ENCODE peak calls at places on chromosomes 3 and 15, in five cellular contexts. One of them, this sample, is unnamed.

GRCh38 chr3:51568978-51569377 is 30.5 kb downstream of the RAD54L2 start:
- DNase-seq in small intestine: no peak
- DNase-seq in GM13977: no peak
- DNase-seq in CD8-positive, alpha-beta memory T cell: no peak
- DNase-seq in cerebellum: no peak
- DNase-seq in this sample: no peak

GRCh38 chr15:59556405-59556804 is 55.2 kb upstream of the GCNT3 start:
- DNase-seq in CD8-positive, alpha-beta memory T cell: no peak
- DNase-seq in cerebellum: no peak
- DNase-seq in small intestine: peak
- DNase-seq in GM13977: no peak
- DNase-seq in this sample: no peak

GRCh38 chr15:98853593-98854420 is 153.8 kb downstream of the PGPEP1L start:
- DNase-seq in small intestine: no peak
- DNase-seq in GM13977: no peak
- DNase-seq in cerebellum: no peak
- DNase-seq in CD8-positive, alpha-beta memory T cell: no peak
- DNase-seq in this sample: no peak

GRCh38 chr3:47979070-47979469 is 37.1 kb downstream of the MAP4 start:
- DNase-seq in cerebellum: no peak
- DNase-seq in GM13977: no peak
- DNase-seq in CD8-positive, alpha-beta memory T cell: no peak
- DNase-seq in small intestine: no peak
- DNase-seq in this sample: no peak

GRCh38 chr3:37814547-37814946 is 47.1 kb upstream of the CTDSPL start:
- DNase-seq in CD8-positive, alpha-beta memory T cell: no peak
- DNase-seq in cerebellum: no peak
- DNase-seq in GM13977: peak
- DNase-seq in small intestine: no peak
- DNase-seq in this sample: no peak

GRCh38 chr3:164476631-164477030 is 601.7 kb downstream of the SI start:
- DNase-seq in GM13977: no peak
- DNase-seq in CD8-positive, alpha-beta memory T cell: no peak
- DNase-seq in cerebellum: no peak
- DNase-seq in small intestine: no peak
- DNase-seq in this sample: no peak

GRCh38 chr3:13932578-13933295 is 52.9 kb upstream of the WNT7A start:
- DNase-seq in cerebellum: no peak
- DNase-seq in GM13977: no peak
- DNase-seq in CD8-positive, alpha-beta memory T cell: no peak
- DNase-seq in small intestine: no peak
- DNase-seq in this sample: no peak

GRCh38 chr3:43105224-43105596 is 669 bp downstream of the POMGNT2 start:
- DNase-seq in CD8-positive, alpha-beta memory T cell: no peak
- DNase-seq in small intestine: no peak
- DNase-seq in GM13977: no peak
- DNase-seq in cerebellum: no peak
- DNase-seq in this sample: no peak

GRCh38 chr3:18740631-18741583 is 315.8 kb upstream of the SATB1 start:
- DNase-seq in CD8-positive, alpha-beta memory T cell: peak
- DNase-seq in small intestine: peak
- DNase-seq in cerebellum: no peak
- DNase-seq in GM13977: peak
- DNase-seq in this sample: peak

GRCh38 chr3:127788436-127788835 is 33.9 kb downstream of the MGLL start:
- DNase-seq in GM13977: no peak
- DNase-seq in CD8-positive, alpha-beta memory T cell: no peak
- DNase-seq in cerebellum: no peak
- DNase-seq in small intestine: no peak
- DNase-seq in this sample: no peak

GRCh38 chr3:72288955-72289707 is 504.2 kb upstream of the PROK2 start:
- DNase-seq in cerebellum: no peak
- DNase-seq in small intestine: peak
- DNase-seq in CD8-positive, alpha-beta memory T cell: no peak
- DNase-seq in GM13977: peak
- DNase-seq in this sample: peak

GRCh38 chr3:172354931-172355499 is 93.2 kb downstream of the GHSR start:
- DNase-seq in small intestine: no peak
- DNase-seq in CD8-positive, alpha-beta memory T cell: no peak
- DNase-seq in GM13977: no peak
- DNase-seq in cerebellum: no peak
- DNase-seq in this sample: no peak

GRCh38 chr3:160027541-160028195 is 39.0 kb downstream of the IL12A start:
- DNase-seq in cerebellum: no peak
- DNase-seq in CD8-positive, alpha-beta memory T cell: no peak
- DNase-seq in small intestine: no peak
- DNase-seq in GM13977: peak
- DNase-seq in this sample: no peak

GRCh38 chr3:43923101-43923979 is 232.6 kb downstream of the ABHD5 start:
- DNase-seq in CD8-positive, alpha-beta memory T cell: no peak
- DNase-seq in GM13977: no peak
- DNase-seq in small intestine: no peak
- DNase-seq in cerebellum: peak
- DNase-seq in this sample: no peak

GRCh38 chr3:88167173-88167572 is 17.4 kb downstream of the C3orf38 start:
- DNase-seq in GM13977: no peak
- DNase-seq in small intestine: no peak
- DNase-seq in CD8-positive, alpha-beta memory T cell: no peak
- DNase-seq in cerebellum: no peak
- DNase-seq in this sample: no peak

GRCh38 chr3:30611613-30612421 is 5.4 kb downstream of the TGFBR2 start:
- DNase-seq in GM13977: no peak
- DNase-seq in CD8-positive, alpha-beta memory T cell: peak
- DNase-seq in small intestine: no peak
- DNase-seq in cerebellum: no peak
- DNase-seq in this sample: peak

GRCh38 chr15:49441816-49442215 is 18.8 kb downstream of the FGF7 start:
- DNase-seq in small intestine: no peak
- DNase-seq in CD8-positive, alpha-beta memory T cell: no peak
- DNase-seq in GM13977: no peak
- DNase-seq in cerebellum: no peak
- DNase-seq in this sample: no peak

GRCh38 chr3:175186511-175186910 is 327.4 kb downstream of the NAALADL2 start:
- DNase-seq in GM13977: no peak
- DNase-seq in cerebellum: no peak
- DNase-seq in CD8-positive, alpha-beta memory T cell: no peak
- DNase-seq in small intestine: no peak
- DNase-seq in this sample: no peak

GRCh38 chr3:156332304-156332703 is 211.9 kb downstream of the KCNAB1 start:
- DNase-seq in CD8-positive, alpha-beta memory T cell: no peak
- DNase-seq in small intestine: no peak
- DNase-seq in GM13977: no peak
- DNase-seq in cerebellum: no peak
- DNase-seq in this sample: no peak

GRCh38 chr3:142127941-142128658 is 21.2 kb downstream of the TFDP2 start:
- DNase-seq in CD8-positive, alpha-beta memory T cell: no peak
- DNase-seq in GM13977: no peak
- DNase-seq in small intestine: no peak
- DNase-seq in cerebellum: no peak
- DNase-seq in this sample: peak

GRCh38 chr3:27666708-27667107 is 55.4 kb downstream of the EOMES start:
- DNase-seq in small intestine: no peak
- DNase-seq in CD8-positive, alpha-beta memory T cell: no peak
- DNase-seq in cerebellum: peak
- DNase-seq in GM13977: no peak
- DNase-seq in this sample: no peak

GRCh38 chr3:4350789-4351163 is 47.6 kb downstream of the SETMAR start:
- DNase-seq in small intestine: peak
- DNase-seq in CD8-positive, alpha-beta memory T cell: peak
- DNase-seq in GM13977: peak
- DNase-seq in cerebellum: peak
- DNase-seq in this sample: peak

GRCh38 chr3:73504255-73504654 is 120.5 kb downstream of the PDZRN3 start:
- DNase-seq in GM13977: no peak
- DNase-seq in CD8-positive, alpha-beta memory T cell: no peak
- DNase-seq in cerebellum: no peak
- DNase-seq in small intestine: peak
- DNase-seq in this sample: no peak

GRCh38 chr15:99125061-99125990 is 20.4 kb downstream of the SYNM start:
- DNase-seq in small intestine: no peak
- DNase-seq in CD8-positive, alpha-beta memory T cell: no peak
- DNase-seq in GM13977: no peak
- DNase-seq in cerebellum: no peak
- DNase-seq in this sample: no peak

GRCh38 chr3:125357032-125357658 is 18.0 kb downstream of the ZNF148 start:
- DNase-seq in cerebellum: peak
- DNase-seq in GM13977: peak
- DNase-seq in small intestine: peak
- DNase-seq in CD8-positive, alpha-beta memory T cell: peak
- DNase-seq in this sample: peak

GRCh38 chr15:79680721-79681120 is 216.1 kb downstream of the MTHFS start:
- DNase-seq in small intestine: no peak
- DNase-seq in GM13977: peak
- DNase-seq in cerebellum: no peak
- DNase-seq in CD8-positive, alpha-beta memory T cell: no peak
- DNase-seq in this sample: no peak

GRCh38 chr3:49513494-49514179 is 40.6 kb upstream of the BSN start:
- DNase-seq in small intestine: no peak
- DNase-seq in GM13977: no peak
- DNase-seq in cerebellum: no peak
- DNase-seq in CD8-positive, alpha-beta memory T cell: no peak
- DNase-seq in this sample: no peak

GRCh38 chr3:48897401-48898376 is 993 bp downstream of the SLC25A20 start:
- DNase-seq in CD8-positive, alpha-beta memory T cell: no peak
- DNase-seq in GM13977: no peak
- DNase-seq in small intestine: peak
- DNase-seq in cerebellum: no peak
- DNase-seq in this sample: peak

GRCh38 chr3:30872879-30873278 is 21.6 kb downstream of the GADL1 start:
- DNase-seq in CD8-positive, alpha-beta memory T cell: no peak
- DNase-seq in cerebellum: no peak
- DNase-seq in small intestine: no peak
- DNase-seq in GM13977: no peak
- DNase-seq in this sample: no peak

GRCh38 chr15:32717290-32718081 is at the start of gene GREM1:
- DNase-seq in small intestine: no peak
- DNase-seq in GM13977: peak
- DNase-seq in cerebellum: no peak
- DNase-seq in CD8-positive, alpha-beta memory T cell: no peak
- DNase-seq in this sample: no peak

GRCh38 chr3:139302084-139302800 is 41.6 kb upstream of the MRPS22 start:
- DNase-seq in GM13977: no peak
- DNase-seq in cerebellum: no peak
- DNase-seq in small intestine: no peak
- DNase-seq in CD8-positive, alpha-beta memory T cell: no peak
- DNase-seq in this sample: no peak

GRCh38 chr3:152047465-152047864 is 174.0 kb downstream of the SUCNR1 start:
- DNase-seq in small intestine: no peak
- DNase-seq in GM13977: no peak
- DNase-seq in CD8-positive, alpha-beta memory T cell: no peak
- DNase-seq in cerebellum: no peak
- DNase-seq in this sample: no peak

GRCh38 chr3:178041931-178042330 is 494.3 kb upstream of the KCNMB2 start:
- DNase-seq in small intestine: no peak
- DNase-seq in CD8-positive, alpha-beta memory T cell: no peak
- DNase-seq in GM13977: no peak
- DNase-seq in cerebellum: no peak
- DNase-seq in this sample: no peak

GRCh38 chr3:178392553-178392952 is 143.7 kb upstream of the KCNMB2 start:
- DNase-seq in small intestine: no peak
- DNase-seq in CD8-positive, alpha-beta memory T cell: no peak
- DNase-seq in cerebellum: no peak
- DNase-seq in GM13977: no peak
- DNase-seq in this sample: no peak

GRCh38 chr15:34490421-34491193 is 53.0 kb upstream of the GOLGA8A start:
- DNase-seq in cerebellum: no peak
- DNase-seq in GM13977: no peak
- DNase-seq in small intestine: no peak
- DNase-seq in CD8-positive, alpha-beta memory T cell: no peak
- DNase-seq in this sample: no peak

GRCh38 chr15:33160054-33160453 is 34.5 kb downstream of the FMN1 start:
- DNase-seq in small intestine: no peak
- DNase-seq in cerebellum: no peak
- DNase-seq in GM13977: no peak
- DNase-seq in CD8-positive, alpha-beta memory T cell: no peak
- DNase-seq in this sample: no peak

GRCh38 chr15:90913398-90913944 is 10.4 kb downstream of the MAN2A2 start:
- DNase-seq in CD8-positive, alpha-beta memory T cell: no peak
- DNase-seq in small intestine: no peak
- DNase-seq in cerebellum: no peak
- DNase-seq in GM13977: no peak
- DNase-seq in this sample: no peak

GRCh38 chr15:26757156-26757555 is 15.7 kb downstream of the GABRB3 start:
- DNase-seq in GM13977: no peak
- DNase-seq in small intestine: no peak
- DNase-seq in CD8-positive, alpha-beta memory T cell: no peak
- DNase-seq in cerebellum: no peak
- DNase-seq in this sample: no peak

GRCh38 chr15:101156509-101157159 is 95.2 kb downstream of the CHSY1 start:
- DNase-seq in CD8-positive, alpha-beta memory T cell: no peak
- DNase-seq in small intestine: no peak
- DNase-seq in GM13977: peak
- DNase-seq in cerebellum: no peak
- DNase-seq in this sample: no peak

This sample was measured in immature natural killer cell.